ENCODE peak calls at places on chromosomes 4 and X, in nine cellular contexts. K, P, M, X, G, A, E, F and O are unnamed samples.

GRCh38 chr4:84237008-84237407 is 262.1 kb downstream of the NKX6-1 start:
- DNase-seq in K (peak), P (no peak), M (no peak), X (no peak), G (no peak), A (no peak), E (no peak), F (no peak), O (no peak)

GRCh38 chr4:56215901-56216300 is 171.4 kb downstream of the AASDH start:
- DNase-seq in K (peak), P (no peak), M (no peak), X (no peak), G (no peak), A (peak), E (no peak), F (peak), O (no peak)

GRCh38 chrX:72045141-72045540 is 86.6 kb downstream of the RTL5 start:
- DNase-seq in K (no peak), P (no peak), M (no peak), X (no peak), G (no peak), A (no peak), E (peak), F (peak), O (no peak)

GRCh38 chr4:42844422-42844821 is 48.1 kb upstream of the GRXCR1 start:
- DNase-seq in K (no peak), P (no peak), M (no peak), X (no peak), G (no peak), A (no peak), E (no peak), F (no peak), O (no peak)

GRCh38 chr4:148126825-148127224 is 315.4 kb downstream of the NR3C2 start:
- DNase-seq in K (no peak), P (no peak), M (no peak), X (no peak), G (no peak), A (no peak), E (no peak), F (no peak), O (no peak)

GRCh38 chr4:118730683-118731082 is 45.5 kb downstream of the METTL14 start:
- DNase-seq in K (no peak), P (no peak), M (no peak), X (no peak), G (no peak), A (no peak), E (no peak), F (no peak), O (no peak)

GRCh38 chrX:17842769-17843525 is 18.2 kb downstream of the RAI2 start:
- DNase-seq in K (no peak), P (no peak), M (no peak), X (no peak), G (no peak), A (no peak), E (no peak), F (no peak), O (no peak)

GRCh38 chr4:145938618-145939177 is at the start of gene ZNF827:
- DNase-seq in K (peak), P (peak), M (peak), X (peak), G (peak), A (peak), E (peak), F (peak), O (no peak)

GRCh38 chr4:90219822-90220221 is 92.6 kb downstream of the CCSER1 start:
- DNase-seq in K (no peak), P (no peak), M (no peak), X (no peak), G (no peak), A (no peak), E (no peak), F (no peak), O (no peak)

GRCh38 chr4:19259920-19260319 is 991.8 kb upstream of the SLIT2 start:
- DNase-seq in K (no peak), P (no peak), M (no peak), X (no peak), G (peak), A (no peak), E (no peak), F (no peak), O (no peak)

GRCh38 chr4:151325320-151326246 is at the start of gene SH3D19:
- DNase-seq in K (peak), P (no peak), M (peak), X (no peak), G (peak), A (peak), E (peak), F (peak), O (no peak)

GRCh38 chr4:153844144-153844543 is 55.3 kb upstream of the SFRP2 start:
- DNase-seq in K (no peak), P (no peak), M (no peak), X (no peak), G (no peak), A (no peak), E (no peak), F (no peak), O (no peak)

GRCh38 chr4:152246659-152247058 is 289.2 kb downstream of the FBXW7 start:
- DNase-seq in K (no peak), P (no peak), M (no peak), X (no peak), G (no peak), A (no peak), E (no peak), F (no peak), O (no peak)

GRCh38 chrX:129783176-129783776 is 3.5 kb downstream of the SASH3 start:
- DNase-seq in K (no peak), P (no peak), M (no peak), X (no peak), G (no peak), A (no peak), E (no peak), F (no peak), O (no peak)

GRCh38 chr4:179755322-179755721 is 2313.1 kb upstream of the AGA start:
- DNase-seq in K (no peak), P (no peak), M (no peak), X (no peak), G (no peak), A (no peak), E (no peak), F (no peak), O (no peak)